ENCODE peak calls at places on chromosomes 13 and 19, in six cellular contexts. N, Q, U, S, L and T are unnamed samples.

GRCh38 chr19:4589579-4590410 is 30.3 kb upstream of the SEMA6B start:
- DNase-seq in Q (peak), S (peak), L (no peak), U (no peak), N (no peak), T (peak)

GRCh38 chr19:44924243-44924725 is 9.9 kb downstream of the APOC1 start:
- DNase-seq in N (no peak), Q (no peak), S (no peak), L (no peak), U (no peak), T (peak)

GRCh38 chr19:16801599-16801998 is 27.6 kb upstream of the SIN3B start:
- DNase-seq in N (peak), S (no peak), Q (no peak), U (no peak), L (no peak), T (no peak)

GRCh38 chr13:36820222-36820621 is 1.2 kb downstream of the RFXAP start:
- DNase-seq in U (no peak), Q (no peak), S (no peak), N (no peak), L (no peak), T (peak)

GRCh38 chr13:45206340-45206739 is 5.5 kb upstream of the KCTD4 start:
- DNase-seq in N (peak), Q (no peak), U (no peak), L (peak), S (no peak), T (no peak)

GRCh38 chr13:111262281-111262680 is 58.2 kb upstream of the TEX29 start:
- DNase-seq in N (no peak), L (no peak), U (no peak), S (no peak), Q (no peak), T (no peak)

GRCh38 chr13:94967183-94968039 is 255.1 kb upstream of the SOX21 start:
- DNase-seq in S (peak), N (no peak), L (peak), U (no peak), Q (peak), T (no peak)

GRCh38 chr13:40457844-40458243 is 208.6 kb downstream of the FOXO1 start:
- DNase-seq in U (no peak), S (no peak), Q (no peak), L (no peak), N (no peak), T (no peak)

GRCh38 chr19:29318581-29318980 is 105.6 kb upstream of the UQCRFS1 start:
- DNase-seq in Q (no peak), S (peak), U (no peak), L (no peak), N (no peak), T (no peak)

GRCh38 chr13:76848596-76848995 is 37.6 kb downstream of the KCTD12 start:
- DNase-seq in Q (no peak), U (no peak), N (no peak), L (no peak), S (no peak), T (no peak)

GRCh38 chr19:55690109-55690768 is 15.2 kb downstream of the EPN1 start:
- DNase-seq in Q (no peak), L (no peak), S (no peak), N (no peak), U (no peak), T (no peak)

GRCh38 chr13:93227906-93228801 is 1.5 kb downstream of the GPC6 start:
- DNase-seq in L (no peak), N (peak), U (no peak), Q (no peak), S (peak), T (no peak)

GRCh38 chr13:93268327-93269028 is 41.9 kb downstream of the GPC6 start:
- DNase-seq in S (no peak), N (no peak), U (no peak), Q (no peak), L (no peak), T (no peak)

GRCh38 chr19:47891622-47891922 is 5.5 kb upstream of the SULT2A1 start:
- DNase-seq in N (peak), Q (no peak), U (no peak), S (no peak), L (no peak), T (no peak)

GRCh38 chr19:1274081-1274851 is 1.1 kb upstream of the FAM174C start:
- DNase-seq in N (no peak), Q (no peak), L (no peak), U (no peak), S (peak), T (no peak)

GRCh38 chr19:48739835-48740704 is at the start of gene RASIP1:
- DNase-seq in N (no peak), L (no peak), Q (no peak), S (peak), U (no peak), T (no peak)

GRCh38 chr13:36193151-36193855 is 21.1 kb downstream of the SOHLH2 start:
- DNase-seq in L (no peak), S (no peak), U (no peak), Q (no peak), N (peak), T (no peak)

GRCh38 chr13:51179432-51179971 is 42.7 kb upstream of the FAM124A start:
- DNase-seq in S (no peak), N (no peak), Q (no peak), L (no peak), U (no peak), T (no peak)

GRCh38 chr13:78785764-78786163 is 126.8 kb upstream of the OBI1 start:
- DNase-seq in Q (no peak), S (no peak), U (no peak), L (no peak), N (no peak), T (no peak)

GRCh38 chr13:26628706-26629105 is 71.2 kb downstream of the WASF3 start:
- DNase-seq in L (peak), U (no peak), Q (no peak), S (peak), N (peak), T (peak)

GRCh38 chr13:99600318-99600717 is 99.0 kb downstream of the TM9SF2 start:
- DNase-seq in L (no peak), U (no peak), S (peak), Q (no peak), N (no peak), T (peak)

GRCh38 chr19:51372021-51372648 is 319 bp downstream of the NKG7 start:
- DNase-seq in N (no peak), L (no peak), Q (no peak), U (no peak), S (no peak), T (no peak)

GRCh38 chr19:39406656-39407393 is at the start of gene ZFP36:
- DNase-seq in N (peak), S (peak), Q (peak), U (peak), L (peak), T (peak)

GRCh38 chr19:2240881-2241760 is 4.5 kb downstream of the SF3A2 start:
- DNase-seq in Q (no peak), S (no peak), L (no peak), N (no peak), U (no peak), T (no peak)

GRCh38 chr13:50686547-50686946 is 156.9 kb downstream of the DLEU7 start:
- DNase-seq in S (no peak), Q (no peak), L (no peak), U (no peak), N (peak), T (no peak)

GRCh38 chr13:96821971-96822370 is 172.3 kb downstream of the OXGR1 start:
- DNase-seq in S (no peak), N (no peak), U (no peak), L (no peak), Q (no peak), T (no peak)